ENCODE peak calls at places on chromosome 6, in six cellular contexts. One of them, this sample, is unnamed.

GRCh38 chr6:1746919-1747460 is 137.3 kb downstream of the FOXC1 start:
- DNase-seq in HepG2: no peak
- DNase-seq in K562: no peak
- DNase-seq in IMR-90: no peak
- DNase-seq in A549: no peak
- DNase-seq in GM12878: no peak
- DNase-seq in this sample: no peak

GRCh38 chr6:153941768-153942167 is 97.3 kb upstream of the OPRM1 start:
- DNase-seq in GM12878: no peak
- DNase-seq in IMR-90: no peak
- DNase-seq in A549: no peak
- DNase-seq in HepG2: peak
- DNase-seq in K562: no peak
- DNase-seq in this sample: no peak

GRCh38 chr6:17013701-17014100 is 88.1 kb upstream of the STMND1 start:
- DNase-seq in A549: no peak
- DNase-seq in HepG2: no peak
- DNase-seq in GM12878: no peak
- DNase-seq in K562: no peak
- DNase-seq in IMR-90: peak
- DNase-seq in this sample: no peak

GRCh38 chr6:150079604-150080003 is 10.7 kb upstream of the ULBP3 start:
- DNase-seq in GM12878: no peak
- DNase-seq in HepG2: no peak
- DNase-seq in IMR-90: no peak
- DNase-seq in A549: no peak
- DNase-seq in K562: no peak
- DNase-seq in this sample: no peak

GRCh38 chr6:139473239-139473701 is 98.8 kb upstream of the CITED2 start:
- DNase-seq in GM12878: no peak
- DNase-seq in A549: no peak
- DNase-seq in IMR-90: no peak
- DNase-seq in HepG2: no peak
- DNase-seq in K562: no peak
- DNase-seq in this sample: peak

GRCh38 chr6:127347188-127347587 is 3.8 kb upstream of the ECHDC1 start:
- DNase-seq in K562: no peak
- DNase-seq in GM12878: no peak
- DNase-seq in A549: peak
- DNase-seq in HepG2: peak
- DNase-seq in IMR-90: no peak
- DNase-seq in this sample: no peak

GRCh38 chr6:111361648-111362047 is 121.4 kb downstream of the REV3L start:
- DNase-seq in IMR-90: peak
- DNase-seq in GM12878: no peak
- DNase-seq in HepG2: peak
- DNase-seq in A549: peak
- DNase-seq in K562: peak
- DNase-seq in this sample: peak

GRCh38 chr6:16570221-16570553 is 191.1 kb downstream of the ATXN1 start:
- DNase-seq in IMR-90: no peak
- DNase-seq in HepG2: no peak
- DNase-seq in GM12878: no peak
- DNase-seq in K562: no peak
- DNase-seq in A549: no peak
- DNase-seq in this sample: no peak

GRCh38 chr6:1315560-1316386 is 3.9 kb downstream of the FOXQ1 start:
- DNase-seq in K562: no peak
- DNase-seq in A549: no peak
- DNase-seq in GM12878: no peak
- DNase-seq in IMR-90: no peak
- DNase-seq in HepG2: peak
- DNase-seq in this sample: no peak

GRCh38 chr6:166958926-166959861 is 2.8 kb upstream of the RNASET2 start:
- DNase-seq in K562: no peak
- DNase-seq in IMR-90: no peak
- DNase-seq in GM12878: no peak
- DNase-seq in A549: no peak
- DNase-seq in HepG2: peak
- DNase-seq in this sample: no peak

GRCh38 chr6:151071295-151071694 is 168.5 kb upstream of the AKAP12 start:
- DNase-seq in HepG2: peak
- DNase-seq in GM12878: no peak
- DNase-seq in K562: no peak
- DNase-seq in A549: peak
- DNase-seq in IMR-90: peak
- DNase-seq in this sample: no peak

GRCh38 chr6:37483502-37483901 is 16.2 kb downstream of the CCDC167 start:
- DNase-seq in K562: no peak
- DNase-seq in IMR-90: no peak
- DNase-seq in GM12878: no peak
- DNase-seq in HepG2: no peak
- DNase-seq in A549: no peak
- DNase-seq in this sample: no peak

GRCh38 chr6:131379951-131380350 is 193.1 kb upstream of the ARG1 start:
- DNase-seq in K562: no peak
- DNase-seq in A549: no peak
- DNase-seq in IMR-90: peak
- DNase-seq in GM12878: no peak
- DNase-seq in HepG2: no peak
- DNase-seq in this sample: no peak

DNA sequence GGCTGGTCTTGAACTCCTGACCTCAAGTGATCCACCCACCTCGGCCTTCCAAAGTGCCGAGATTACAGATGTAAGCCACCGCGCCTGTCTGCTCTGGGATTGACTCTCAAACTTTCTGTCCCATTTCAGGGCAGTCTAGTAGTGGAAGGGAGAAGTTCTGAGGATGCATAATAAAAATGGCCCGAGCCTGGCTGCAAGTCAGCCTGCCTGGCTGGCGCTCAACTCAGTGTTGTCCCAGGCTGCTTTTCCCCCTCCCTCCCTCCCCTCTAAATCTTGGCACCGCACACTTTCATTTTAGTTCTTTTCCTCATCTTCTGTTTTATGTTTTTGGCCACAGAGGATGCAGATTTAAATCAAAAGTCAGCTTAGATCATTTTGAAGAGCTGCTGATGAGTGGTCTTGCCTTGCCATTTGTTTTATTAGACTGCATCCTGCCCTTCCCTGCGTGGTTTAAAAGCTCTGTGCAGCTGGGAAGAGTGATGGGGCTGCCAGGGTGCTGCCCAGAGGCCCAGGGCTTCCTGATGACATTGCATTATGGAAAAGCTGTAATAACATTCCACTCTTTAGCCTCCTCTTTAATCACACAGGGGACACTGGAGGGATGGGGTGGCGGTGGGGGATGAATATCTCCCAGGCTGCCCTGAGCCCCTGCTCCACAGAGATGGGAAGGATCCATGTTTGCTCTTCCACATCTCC is 6.5 kb upstream of the UQCC2 start:
- DNase-seq in IMR-90: no peak
- DNase-seq in A549: no peak
- DNase-seq in HepG2: no peak
- DNase-seq in GM12878: no peak
- DNase-seq in K562: no peak
- DNase-seq in this sample: no peak
- TF ChIP-seq BHLHE40 in IMR-90: no peak
- TF ChIP-seq BHLHE40 in A549: no peak
- TF ChIP-seq BHLHE40 in HepG2: no peak
- TF ChIP-seq BHLHE40 in GM12878: no peak
- TF ChIP-seq BHLHE40 in K562: no peak
- TF ChIP-seq BHLHE40 in this sample: no peak

GRCh38 chr6:5250451-5250850 is 10.3 kb downstream of the LYRM4 start:
- DNase-seq in K562: no peak
- DNase-seq in GM12878: no peak
- DNase-seq in HepG2: no peak
- DNase-seq in IMR-90: no peak
- DNase-seq in A549: no peak
- DNase-seq in this sample: no peak

GRCh38 chr6:5246870-5247161 is 13.9 kb downstream of the LYRM4 start:
- DNase-seq in HepG2: no peak
- DNase-seq in K562: no peak
- DNase-seq in A549: no peak
- DNase-seq in IMR-90: no peak
- DNase-seq in GM12878: no peak
- DNase-seq in this sample: no peak

GRCh38 chr6:5246141-5246869 is 14.4 kb downstream of the LYRM4 start:
- DNase-seq in HepG2: no peak
- DNase-seq in A549: no peak
- DNase-seq in GM12878: no peak
- DNase-seq in IMR-90: no peak
- DNase-seq in K562: no peak
- DNase-seq in this sample: no peak

GRCh38 chr6:5249451-5250122 is 11.2 kb downstream of the LYRM4 start:
- DNase-seq in A549: no peak
- DNase-seq in GM12878: no peak
- DNase-seq in IMR-90: no peak
- DNase-seq in HepG2: no peak
- DNase-seq in K562: no peak
- DNase-seq in this sample: no peak

GRCh38 chr6:5248302-5249098 is 12.2 kb downstream of the LYRM4 start:
- DNase-seq in K562: peak
- DNase-seq in HepG2: no peak
- DNase-seq in GM12878: no peak
- DNase-seq in IMR-90: no peak
- DNase-seq in A549: no peak
- DNase-seq in this sample: no peak
- TF ChIP-seq BHLHE40 in K562: no peak
- TF ChIP-seq BHLHE40 in HepG2: no peak
- TF ChIP-seq BHLHE40 in GM12878: no peak
- TF ChIP-seq BHLHE40 in IMR-90: no peak
- TF ChIP-seq BHLHE40 in A549: no peak
- TF ChIP-seq BHLHE40 in this sample: no peak

DNA sequence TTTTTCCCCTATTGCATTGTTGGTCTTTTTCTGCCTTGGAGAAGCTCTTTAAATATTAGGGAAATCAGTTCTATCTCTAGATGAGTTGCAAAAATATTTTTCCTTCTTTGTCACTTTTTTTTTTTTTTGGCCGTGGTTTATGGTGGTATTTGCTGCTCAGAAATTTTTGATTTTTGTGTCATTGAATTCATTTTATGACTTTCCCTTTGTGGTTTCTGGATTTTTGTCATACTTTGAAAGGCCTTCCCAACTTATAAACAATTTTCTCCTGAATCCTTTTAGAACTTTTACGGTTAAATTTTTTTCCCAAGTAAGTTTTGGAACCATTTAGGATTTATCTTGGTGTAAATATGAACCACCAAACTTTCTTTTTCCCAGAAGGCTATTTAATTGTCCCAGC is 145.6 kb downstream of the GJA10 start:
- DNase-seq in A549: no peak
- DNase-seq in IMR-90: peak
- DNase-seq in K562: no peak
- DNase-seq in GM12878: no peak
- DNase-seq in HepG2: no peak
- DNase-seq in this sample: no peak
- TF ChIP-seq BHLHE40 in A549: no peak
- TF ChIP-seq BHLHE40 in IMR-90: no peak
- TF ChIP-seq BHLHE40 in K562: no peak
- TF ChIP-seq BHLHE40 in GM12878: no peak
- TF ChIP-seq BHLHE40 in HepG2: no peak
- TF ChIP-seq BHLHE40 in this sample: no peak

GRCh38 chr6:21750479-21751018 is 157.0 kb downstream of the SOX4 start:
- DNase-seq in IMR-90: no peak
- DNase-seq in K562: no peak
- DNase-seq in GM12878: no peak
- DNase-seq in HepG2: no peak
- DNase-seq in A549: no peak
- DNase-seq in this sample: no peak

GRCh38 chr6:21753571-21754108 is 160.1 kb downstream of the SOX4 start:
- DNase-seq in GM12878: no peak
- DNase-seq in HepG2: no peak
- DNase-seq in IMR-90: peak
- DNase-seq in K562: no peak
- DNase-seq in A549: peak
- DNase-seq in this sample: no peak

GRCh38 chr6:21749754-21750153 is 156.2 kb downstream of the SOX4 start:
- DNase-seq in GM12878: no peak
- DNase-seq in HepG2: no peak
- DNase-seq in A549: no peak
- DNase-seq in IMR-90: no peak
- DNase-seq in K562: no peak
- DNase-seq in this sample: peak

GRCh38 chr6:21751608-21752007 is 158.1 kb downstream of the SOX4 start:
- DNase-seq in K562: no peak
- DNase-seq in GM12878: no peak
- DNase-seq in A549: no peak
- DNase-seq in HepG2: no peak
- DNase-seq in IMR-90: no peak
- DNase-seq in this sample: no peak

GRCh38 chr6:21752054-21752811 is 158.7 kb downstream of the SOX4 start:
- DNase-seq in K562: no peak
- DNase-seq in GM12878: no peak
- DNase-seq in IMR-90: no peak
- DNase-seq in A549: no peak
- DNase-seq in HepG2: no peak
- DNase-seq in this sample: no peak
- TF ChIP-seq BHLHE40 in K562: no peak
- TF ChIP-seq BHLHE40 in GM12878: no peak
- TF ChIP-seq BHLHE40 in IMR-90: no peak
- TF ChIP-seq BHLHE40 in A549: no peak
- TF ChIP-seq BHLHE40 in HepG2: no peak
- TF ChIP-seq BHLHE40 in this sample: no peak

DNA sequence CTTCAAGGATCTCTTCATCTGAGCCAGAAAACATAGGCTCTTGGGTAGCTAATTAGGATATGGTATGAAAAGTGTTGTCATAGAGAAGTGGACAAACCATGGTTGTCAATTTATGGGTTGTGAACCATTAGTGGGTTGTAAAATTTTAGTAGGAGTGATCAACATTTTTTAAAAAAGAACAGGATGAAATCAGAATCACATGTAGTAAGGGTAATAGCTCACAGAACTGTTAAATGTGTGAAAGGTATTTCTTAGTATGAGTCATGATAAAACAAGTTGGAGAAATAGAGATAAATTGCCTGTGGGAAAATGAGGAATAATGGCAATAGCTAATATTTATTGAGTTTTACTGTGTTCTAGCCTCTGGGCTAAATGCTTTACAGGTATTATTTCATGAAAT is 113.4 kb downstream of the MAP3K4 start:
- DNase-seq in A549: no peak
- DNase-seq in IMR-90: peak
- DNase-seq in K562: no peak
- DNase-seq in GM12878: no peak
- DNase-seq in HepG2: no peak
- DNase-seq in this sample: no peak
- TF ChIP-seq BHLHE40 in A549: no peak
- TF ChIP-seq BHLHE40 in IMR-90: no peak
- TF ChIP-seq BHLHE40 in K562: no peak
- TF ChIP-seq BHLHE40 in GM12878: no peak
- TF ChIP-seq BHLHE40 in HepG2: no peak
- TF ChIP-seq BHLHE40 in this sample: no peak

DNA sequence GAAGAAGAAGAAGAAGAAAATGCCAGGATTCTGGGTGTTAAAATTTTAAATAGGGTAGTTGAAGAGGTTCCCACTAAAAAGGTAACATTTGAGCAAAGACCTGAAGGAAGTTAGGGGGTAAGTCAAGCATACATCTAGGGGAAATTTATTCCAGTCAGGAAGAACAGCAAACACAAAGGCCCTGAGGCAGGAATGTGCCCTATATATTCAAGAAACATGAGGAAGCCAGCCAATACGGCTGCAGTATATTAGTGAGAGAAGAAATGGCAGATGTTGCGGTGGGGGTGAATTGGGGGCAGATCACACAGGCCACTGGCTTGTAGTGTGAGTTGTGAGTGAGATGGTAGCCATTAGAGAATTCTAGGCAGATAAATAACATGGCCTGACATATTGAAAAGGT is 6.0 kb downstream of the ZNF76 start:
- DNase-seq in GM12878: no peak
- DNase-seq in HepG2: no peak
- DNase-seq in A549: no peak
- DNase-seq in K562: no peak
- DNase-seq in IMR-90: no peak
- DNase-seq in this sample: no peak
- TF ChIP-seq BHLHE40 in GM12878: no peak
- TF ChIP-seq BHLHE40 in HepG2: no peak
- TF ChIP-seq BHLHE40 in A549: no peak
- TF ChIP-seq BHLHE40 in K562: no peak
- TF ChIP-seq BHLHE40 in IMR-90: no peak
- TF ChIP-seq BHLHE40 in this sample: no peak